ENCODE peak calls at places on chromosomes 16 and 17, in five cellular contexts. C, P, U, I and Y are unnamed samples.
A peak's percentile ranks its signal among the peaks of the same experiment; 100 is the strongest.

GRCh38 chr16:20637247-20637646 is 60.2 kb downstream of the ACSM1 start:
- DNase-seq in C (no peak), P (no peak), U (no peak), I (no peak), Y (no peak)

GRCh38 chr17:78771758-78772382 is 10.2 kb downstream of the CYTH1 start:
- DNase-seq in C (no peak), P (no peak), U (no peak), I (no peak), Y (no peak)

GRCh38 chr16:29815032-29815721 is 775 bp upstream of the PAGR1 start:
- DNase-seq in C (peak; percentile 61), P (no peak), U (peak; percentile 48), I (peak; percentile 51), Y (no peak)

GRCh38 chr16:22253272-22253671 is 43.9 kb upstream of the POLR3E start:
- DNase-seq in C (no peak), P (no peak), U (no peak), I (no peak), Y (no peak)

GRCh38 chr17:17742133-17742621 is 60.9 kb downstream of the RAI1 start:
- DNase-seq in C (no peak), P (no peak), U (no peak), I (no peak), Y (no peak)

GRCh38 chr16:75695708-75696107 is 5.6 kb downstream of the DUXB start:
- DNase-seq in C (no peak), P (no peak), U (no peak), I (no peak), Y (no peak)

GRCh38 chr16:74999683-75000480 is 1.1 kb downstream of the ZNRF1 start:
- DNase-seq in C (peak; percentile 77), P (no peak), U (peak; percentile 80), I (peak; percentile 28), Y (peak; percentile 26)

GRCh38 chr17:77507116-77507885 is 366.5 kb downstream of the SEC14L1 start:
- DNase-seq in C (no peak), P (no peak), U (no peak), I (no peak), Y (no peak)

GRCh38 chr16:58863761-58864160 is 129.6 kb upstream of the GOT2 start:
- DNase-seq in C (no peak), P (no peak), U (no peak), I (no peak), Y (no peak)

GRCh38 chr17:14688134-14688533 is 387.3 kb downstream of the HS3ST3B1 start:
- DNase-seq in C (no peak), P (no peak), U (no peak), I (no peak), Y (no peak)

GRCh38 chr16:4882633-4883285 is 35.5 kb downstream of the UBN1 start:
- DNase-seq in C (no peak), P (no peak), U (peak; percentile 36), I (no peak), Y (no peak)

GRCh38 chr16:77869997-77870813 is 81.8 kb downstream of the VAT1L start:
- DNase-seq in C (no peak), P (no peak), U (no peak), I (peak; percentile 31), Y (no peak)

GRCh38 chr16:80273635-80274538 is 266.9 kb upstream of the DYNLRB2 start:
- DNase-seq in C (no peak), P (no peak), U (no peak), I (no peak), Y (no peak)

GRCh38 chr17:69492410-69493071 is 78.0 kb downstream of the MAP2K6 start:
- DNase-seq in C (no peak), P (peak; percentile 44), U (no peak), I (no peak), Y (no peak)

GRCh38 chr17:48241131-48241591 is 133.6 kb downstream of the SNX11 start:
- DNase-seq in C (no peak), P (no peak), U (no peak), I (peak; percentile 22), Y (no peak)

GRCh38 chr17:17372856-17373520 is 69.8 kb downstream of the NT5M start:
- DNase-seq in C (no peak), P (no peak), U (no peak), I (no peak), Y (no peak)

GRCh38 chr16:46972971-46973456 is 460 bp downstream of the DNAJA2 start:
- DNase-seq in C (peak; percentile 68), P (no peak), U (no peak), I (peak; percentile 28), Y (peak; percentile 57)

GRCh38 chr17:8359769-8360168 is 16.7 kb downstream of the KRABD2 start:
- DNase-seq in C (no peak), P (no peak), U (no peak), I (no peak), Y (no peak)

GRCh38 chr16:88856122-88856827 is 472 bp downstream of the GALNS start:
- DNase-seq in C (peak; percentile 65), P (no peak), U (no peak), I (no peak), Y (no peak)

GRCh38 chr16:81646561-81646960 is 132.5 kb upstream of the PLCG2 start:
- DNase-seq in C (no peak), P (no peak), U (no peak), I (no peak), Y (no peak)

DNA sequence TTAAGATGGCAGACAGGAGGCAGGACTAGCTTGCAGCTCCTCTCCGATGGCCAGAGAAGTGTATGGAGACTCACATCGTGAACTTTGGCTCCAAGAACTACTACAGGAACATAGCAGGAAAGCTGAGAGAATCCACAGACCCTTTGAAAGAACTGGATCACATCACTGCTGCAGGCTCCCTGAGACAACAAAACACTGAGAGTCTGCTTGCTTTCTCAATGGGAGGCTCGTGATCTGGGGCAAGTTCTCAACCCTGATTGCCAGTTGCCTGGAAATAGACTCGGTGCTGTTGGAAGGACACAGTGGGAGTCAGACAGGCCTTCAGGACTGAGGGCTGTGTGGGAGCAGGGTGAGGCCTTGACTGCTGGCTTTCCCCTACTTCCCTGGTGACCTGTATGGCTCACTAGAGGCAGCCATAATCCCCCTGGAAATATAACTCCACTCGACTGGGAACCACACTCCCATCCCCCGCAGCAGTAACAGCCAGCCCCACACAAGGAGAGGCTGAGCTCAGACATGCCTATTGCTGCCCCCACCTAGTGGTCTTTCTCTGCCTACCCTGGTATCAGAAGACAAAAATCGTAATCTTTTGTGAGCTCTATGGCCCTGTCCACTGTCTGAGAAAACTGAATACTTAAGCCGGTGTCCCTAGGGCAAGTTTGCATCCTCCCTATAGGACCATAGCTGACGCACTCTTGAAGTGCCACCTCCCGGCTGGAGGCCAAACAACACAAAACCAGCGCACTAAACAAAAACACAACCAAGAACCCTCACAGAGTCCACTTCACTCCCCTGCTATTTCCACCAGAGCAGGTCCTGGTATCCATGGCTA is 238.4 kb downstream of the CEP112 start:
- DNase-seq in C (no peak), P (no peak), U (no peak), I (no peak), Y (no peak)
- TF ChIP-seq CTCF in C (no peak), P (no peak), U (no peak), I (no peak), Y (no peak)

DNA sequence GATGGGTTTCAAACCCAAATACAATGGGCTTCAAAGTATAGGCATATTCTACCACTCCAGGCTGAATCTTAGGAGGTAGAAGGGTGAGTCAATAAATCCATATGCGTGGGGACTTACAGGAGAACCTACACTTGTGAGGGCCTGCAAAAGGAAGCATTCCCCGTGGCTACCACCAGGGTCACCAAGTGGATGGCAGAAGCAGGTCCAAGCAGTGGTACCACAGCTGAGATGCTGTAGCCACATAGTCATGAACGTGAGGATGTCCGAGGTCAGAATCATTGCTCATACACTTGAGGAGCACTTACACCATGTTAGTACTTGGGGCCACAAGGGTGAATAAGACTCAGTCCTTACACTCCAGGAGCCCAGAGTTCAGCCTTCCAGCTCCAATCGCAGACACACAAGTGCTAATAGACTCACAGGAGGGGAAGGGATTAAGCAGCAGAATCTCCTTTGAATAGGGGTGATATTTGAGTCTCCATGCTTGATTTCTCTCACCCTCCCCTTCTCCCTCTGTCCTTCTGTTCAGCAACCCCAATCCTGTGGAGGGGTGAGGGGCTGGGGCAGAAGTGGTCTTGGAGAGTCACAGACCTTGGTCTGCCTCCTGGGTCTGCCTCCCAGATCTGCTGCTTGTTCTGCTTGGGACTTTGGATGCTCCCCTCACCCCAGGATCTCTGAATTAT is 42.5 kb upstream of the ASIC2 start:
- DNase-seq in C (no peak), P (no peak), U (no peak), I (no peak), Y (no peak)
- TF ChIP-seq CTCF in C (no peak), P (no peak), U (no peak), I (no peak), Y (peak; percentile 16)

GRCh38 chr16:17080105-17080504 is 390.7 kb downstream of the XYLT1 start:
- DNase-seq in C (no peak), P (no peak), U (no peak), I (no peak), Y (no peak)

GRCh38 chr16:17082126-17082882 is 388.5 kb downstream of the XYLT1 start:
- DNase-seq in C (no peak), P (peak; percentile 68), U (no peak), I (no peak), Y (no peak)

GRCh38 chr16:17076818-17077498 is 393.8 kb downstream of the XYLT1 start:
- DNase-seq in C (no peak), P (no peak), U (no peak), I (no peak), Y (no peak)

GRCh38 chr16:17076121-17076757 is 394.5 kb downstream of the XYLT1 start:
- DNase-seq in C (no peak), P (no peak), U (no peak), I (no peak), Y (no peak)

GRCh38 chr16:17078950-17079631 is 391.7 kb downstream of the XYLT1 start:
- DNase-seq in C (no peak), P (no peak), U (no peak), I (no peak), Y (no peak)
- TF ChIP-seq CTCF in C (no peak), P (peak; percentile 15), U (no peak), I (no peak), Y (no peak)

GRCh38 chr17:43328650-43329049 is 70.1 kb upstream of the ARL4D start:
- DNase-seq in C (no peak), P (no peak), U (no peak), I (no peak), Y (no peak)

GRCh38 chr17:43329183-43329582 is 69.6 kb upstream of the ARL4D start:
- DNase-seq in C (no peak), P (no peak), U (no peak), I (no peak), Y (no peak)

GRCh38 chr17:43333438-43333943 is 65.3 kb upstream of the ARL4D start:
- DNase-seq in C (no peak), P (no peak), U (no peak), I (no peak), Y (no peak)

GRCh38 chr17:43332211-43332610 is 66.6 kb upstream of the ARL4D start:
- DNase-seq in C (no peak), P (no peak), U (no peak), I (no peak), Y (no peak)

DNA sequence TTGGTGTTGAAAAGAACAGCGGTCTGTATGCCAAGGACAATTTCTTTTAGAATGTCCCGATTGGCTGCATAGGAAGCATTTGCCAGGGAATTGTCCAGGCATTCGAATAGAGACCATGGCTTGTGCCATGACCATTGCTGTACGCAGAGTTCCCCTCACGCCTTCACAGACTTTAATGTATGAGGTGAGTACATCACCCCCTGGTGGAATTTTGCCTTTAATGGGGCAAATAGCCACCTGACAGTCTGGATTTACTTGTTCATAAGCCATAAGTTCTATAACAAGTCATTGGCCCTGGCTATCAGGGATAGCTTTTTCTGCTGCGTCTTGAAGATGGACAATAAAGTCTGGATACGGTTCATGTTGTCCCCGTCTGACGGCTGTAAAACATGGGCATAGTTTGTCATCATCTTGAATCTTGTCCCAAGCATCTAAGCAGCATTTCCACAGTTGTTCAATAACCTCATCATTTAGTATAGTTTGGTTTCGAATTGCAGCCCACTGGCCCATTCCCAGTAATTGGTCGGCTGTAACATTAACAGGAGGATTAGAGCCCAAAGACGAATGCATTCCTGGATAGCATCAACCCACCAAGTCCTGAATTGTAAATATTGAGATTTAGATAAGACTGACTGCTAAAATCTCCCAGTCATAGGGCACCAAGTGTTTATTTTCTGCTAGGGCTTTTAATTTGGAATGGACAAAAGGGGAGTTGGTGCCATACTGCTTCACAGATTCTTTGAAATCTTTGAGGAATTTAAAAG is 67.7 kb upstream of the ARL4D start:
- DNase-seq in C (no peak), P (no peak), U (no peak), I (no peak), Y (no peak)
- TF ChIP-seq CTCF in C (no peak), P (no peak), U (no peak), I (no peak), Y (no peak)